ENCODE peak calls at places on chromosomes 6 and 20, in five cellular contexts. K, X, Q, D and S are unnamed samples.

GRCh38 chr6:140623498-140623897 is 1249.0 kb upstream of the CITED2 start:
- DNase-seq in D (no peak), Q (no peak), X (peak), K (no peak), S (peak)

GRCh38 chr6:133503330-133503729 is 262.2 kb downstream of the EYA4 start:
- DNase-seq in X (peak), Q (no peak), K (no peak), D (no peak), S (no peak)

GRCh38 chr6:5422321-5422915 is 161.1 kb downstream of the FARS2 start:
- DNase-seq in D (no peak), K (no peak), X (peak), Q (no peak), S (no peak)

GRCh38 chr6:138517635-138518034 is 18.3 kb upstream of the NHSL1 start:
- DNase-seq in Q (peak), X (no peak), K (peak), D (no peak), S (peak)

GRCh38 chr6:42507195-42507594 is 55.5 kb upstream of the TRERF1 start:
- DNase-seq in Q (no peak), D (no peak), K (no peak), X (no peak), S (peak)

GRCh38 chr6:72084992-72085569 is 198.7 kb downstream of the RIMS1 start:
- DNase-seq in K (no peak), Q (no peak), X (peak), D (no peak), S (peak)

GRCh38 chr6:169029861-169030260 is 223.8 kb downstream of the THBS2 start:
- DNase-seq in K (no peak), X (no peak), D (no peak), Q (no peak), S (no peak)

GRCh38 chr6:75246386-75246785 is 2.8 kb upstream of the COX7A2 start:
- DNase-seq in D (no peak), X (no peak), Q (no peak), K (no peak), S (no peak)

GRCh38 chr6:9225441-9225871 is 790.1 kb upstream of the SLC35B3 start:
- DNase-seq in X (peak), D (no peak), Q (no peak), K (no peak), S (no peak)

GRCh38 chr20:58045156-58045555 is 183.3 kb downstream of the ANKRD60 start:
- DNase-seq in K (no peak), Q (no peak), X (no peak), D (no peak), S (peak)

GRCh38 chr6:23591761-23592160 is 534.3 kb upstream of the NRSN1 start:
- DNase-seq in X (no peak), K (no peak), D (no peak), Q (no peak), S (no peak)

GRCh38 chr20:44182135-44182765 is 4.7 kb downstream of the JPH2 start:
- DNase-seq in Q (no peak), K (no peak), D (no peak), X (no peak), S (no peak)

GRCh38 chr6:25963426-25964123 is 973 bp downstream of the TRIM38 start:
- DNase-seq in K (no peak), Q (no peak), X (no peak), D (no peak), S (peak)

GRCh38 chr6:94902974-94903628 is 674.2 kb upstream of the MANEA start:
- DNase-seq in D (no peak), X (no peak), Q (no peak), K (no peak), S (no peak)

GRCh38 chr20:46063652-46064054 is 26.1 kb downstream of the NCOA5 start:
- DNase-seq in D (no peak), K (no peak), X (no peak), Q (no peak), S (no peak)

GRCh38 chr6:113146878-113147277 is 710.3 kb upstream of the MARCKS start:
- DNase-seq in X (no peak), Q (no peak), D (no peak), K (no peak), S (no peak)

GRCh38 chr6:40810176-40810575 is 223.0 kb upstream of the LRFN2 start:
- DNase-seq in X (no peak), K (no peak), D (no peak), Q (no peak), S (no peak)

GRCh38 chr6:122530440-122531046 is 58.9 kb upstream of the SERINC1 start:
- DNase-seq in Q (peak), X (peak), K (peak), D (peak), S (peak)

GRCh38 chr6:110681543-110682459 is 133.5 kb downstream of the CDK19 start:
- DNase-seq in K (no peak), D (no peak), X (no peak), Q (no peak), S (no peak)